ENCODE peak calls at places on chromosome 10, in four cellular contexts. A is OCI-LY7, T is left ventricle myocardium inferior, Z is kidney. F is an unnamed sample. For H3K4me1, the result is how much of the 10 kb centered on the place peaks cover.

GRCh38 chr10:114173680-114174461 is at the start of gene CCDC186:
- DNase-seq in Z (peak), T (peak), A (peak), F (peak)

GRCh38 chr10:42985436-42986316 is 91.2 kb upstream of the RET start:
- DNase-seq in Z (no peak), T (no peak), A (no peak), F (peak)

GRCh38 chr10:126216221-126216701 is 172.0 kb downstream of the ADAM12 start:
- DNase-seq in A (no peak), T (no peak), Z (no peak), F (no peak)

GRCh38 chr10:25064401-25064800 is 48.0 kb downstream of the THNSL1 start:
- DNase-seq in A (no peak), Z (no peak), T (no peak), F (no peak)

GRCh38 chr10:74056081-74056818 is 58.3 kb downstream of the VCL start:
- DNase-seq in T (no peak), A (no peak), Z (no peak), F (no peak)

GRCh38 chr10:3365630-3366029 is 193.0 kb upstream of the PITRM1 start:
- DNase-seq in Z (no peak), T (no peak), A (no peak), F (no peak)

GRCh38 chr10:46310143-46310514 is 23.3 kb downstream of the ANTXRL start:
- DNase-seq in A (no peak), Z (no peak), T (no peak), F (no peak)

GRCh38 chr10:843703-844102 is 87.8 kb downstream of the LARP4B start:
- DNase-seq in T (no peak), A (no peak), Z (no peak), F (no peak)

GRCh38 chr10:131312261-131312801 is 810 bp upstream of the TCERG1L start:
- DNase-seq in T (no peak), Z (peak), A (no peak), F (no peak)

GRCh38 chr10:92891885-92892705 is 43.8 kb downstream of the EXOC6 start:
- DNase-seq in A (no peak), Z (peak), T (no peak), F (peak)

GRCh38 chr10:21764790-21765189 is 230.8 kb downstream of the MLLT10 start:
- DNase-seq in T (no peak), Z (no peak), A (no peak), F (no peak)

GRCh38 chr10:5666324-5667220 is at the start of gene ASB13:
- DNase-seq in A (peak), T (peak), Z (peak), F (peak)

GRCh38 chr10:71888623-71889387 is 37.8 kb upstream of the PSAP start:
- DNase-seq in A (peak), T (peak), Z (peak), F (peak)

GRCh38 chr10:24451325-24451820 is 242.4 kb downstream of the KIAA1217 start:
- DNase-seq in A (no peak), T (no peak), Z (no peak), F (no peak)

GRCh38 chr10:77872151-77872946 is 54.2 kb downstream of the DLG5 start:
- DNase-seq in A (no peak), T (no peak), Z (no peak), F (no peak)

GRCh38 chr10:24825551-24825950 is 101.9 kb upstream of the ARHGAP21 start:
- DNase-seq in T (no peak), Z (no peak), A (no peak), F (no peak)

GRCh38 chr10:132447446-132448247 is 50.6 kb downstream of the PWWP2B start:
- DNase-seq in A (peak), Z (peak), T (no peak), F (no peak)

GRCh38 chr10:132446195-132446581 is 49.2 kb downstream of the PWWP2B start:
- DNase-seq in Z (peak), T (no peak), A (no peak), F (no peak)

GRCh38 chr10:132445516-132446194 is 48.7 kb downstream of the PWWP2B start:
- DNase-seq in T (no peak), Z (peak), A (no peak), F (no peak)

GRCh38 chr10:132448248-132448731 is 51.3 kb downstream of the PWWP2B start:
- DNase-seq in A (peak), Z (peak), T (peak), F (peak)

GRCh38 chr10:132446661-132447445 is 49.9 kb downstream of the PWWP2B start:
- DNase-seq in Z (peak), T (no peak), A (peak), F (no peak)
- TF ChIP-seq CTCF in Z (peak), T (peak), A (peak), F (peak)

GRCh38 chr10:102762401-102763015 is 18.8 kb downstream of the WBP1L start:
- DNase-seq in T (no peak), Z (no peak), A (no peak), F (no peak)
- H3K4me1 ChIP-seq in T (half or more), Z (under half), A (under half), F (under half)

GRCh38 chr10:44968101-44968886 is 8.7 kb downstream of the RASSF4 start:
- DNase-seq in Z (no peak), A (peak), T (no peak), F (no peak)

GRCh38 chr10:44966129-44966815 is 6.7 kb downstream of the RASSF4 start:
- DNase-seq in A (no peak), T (no peak), Z (no peak), F (no peak)

GRCh38 chr10:44965651-44966097 is 6.1 kb downstream of the RASSF4 start:
- DNase-seq in A (no peak), Z (no peak), T (no peak), F (peak)

GRCh38 chr10:44967596-44967995 is 8.0 kb downstream of the RASSF4 start:
- DNase-seq in T (no peak), Z (no peak), A (no peak), F (peak)

DNA sequence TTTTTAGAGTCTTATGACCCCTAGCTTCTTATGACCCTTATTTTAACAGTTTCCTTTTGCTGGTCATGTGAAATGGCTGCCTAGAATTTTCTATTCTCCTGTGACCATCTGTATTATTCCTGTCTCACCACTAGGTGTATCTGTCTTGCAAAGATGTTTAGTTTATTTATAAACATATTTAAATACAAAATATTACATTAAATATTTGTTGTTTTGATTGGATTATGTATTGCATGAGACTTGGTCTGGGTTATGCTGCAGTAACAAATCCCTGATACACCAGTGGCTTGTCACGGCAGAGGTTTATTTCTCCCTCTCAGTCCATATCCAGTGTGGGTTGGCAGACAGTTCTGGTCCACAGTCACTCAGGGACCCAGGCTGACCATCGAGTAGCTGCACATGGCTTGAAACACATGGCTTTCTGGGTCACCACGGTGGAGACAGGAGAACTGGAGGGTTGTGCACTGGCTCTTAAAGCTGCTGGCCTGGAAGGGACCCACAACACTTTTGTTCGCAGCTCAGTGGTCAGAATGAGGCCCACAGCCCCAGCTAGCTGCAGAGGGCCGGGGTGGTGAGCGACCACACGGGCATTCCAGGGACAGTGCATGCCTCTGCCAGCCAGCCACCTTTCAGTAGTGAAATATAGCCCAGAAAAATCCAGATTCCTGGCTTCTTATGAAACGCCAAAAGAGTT is 7.4 kb downstream of the RASSF4 start:
- DNase-seq in A (peak), Z (no peak), T (no peak), F (no peak)
- TF ChIP-seq CTCF in A (peak), Z (no peak), T (peak), F (peak)

GRCh38 chr10:124603376-124604213 is 140.6 kb downstream of the FAM53B start:
- DNase-seq in T (no peak), A (no peak), Z (peak), F (peak)

GRCh38 chr10:124604214-124605000 is 139.8 kb downstream of the FAM53B start:
- DNase-seq in A (peak), Z (peak), T (peak), F (peak)

GRCh38 chr10:124602121-124602561 is 140.5 kb downstream of the LHPP start:
- DNase-seq in T (no peak), A (no peak), Z (peak), F (peak)

GRCh38 chr10:124601431-124602120 is 140.0 kb downstream of the LHPP start:
- DNase-seq in A (peak), Z (peak), T (no peak), F (peak)

DNA sequence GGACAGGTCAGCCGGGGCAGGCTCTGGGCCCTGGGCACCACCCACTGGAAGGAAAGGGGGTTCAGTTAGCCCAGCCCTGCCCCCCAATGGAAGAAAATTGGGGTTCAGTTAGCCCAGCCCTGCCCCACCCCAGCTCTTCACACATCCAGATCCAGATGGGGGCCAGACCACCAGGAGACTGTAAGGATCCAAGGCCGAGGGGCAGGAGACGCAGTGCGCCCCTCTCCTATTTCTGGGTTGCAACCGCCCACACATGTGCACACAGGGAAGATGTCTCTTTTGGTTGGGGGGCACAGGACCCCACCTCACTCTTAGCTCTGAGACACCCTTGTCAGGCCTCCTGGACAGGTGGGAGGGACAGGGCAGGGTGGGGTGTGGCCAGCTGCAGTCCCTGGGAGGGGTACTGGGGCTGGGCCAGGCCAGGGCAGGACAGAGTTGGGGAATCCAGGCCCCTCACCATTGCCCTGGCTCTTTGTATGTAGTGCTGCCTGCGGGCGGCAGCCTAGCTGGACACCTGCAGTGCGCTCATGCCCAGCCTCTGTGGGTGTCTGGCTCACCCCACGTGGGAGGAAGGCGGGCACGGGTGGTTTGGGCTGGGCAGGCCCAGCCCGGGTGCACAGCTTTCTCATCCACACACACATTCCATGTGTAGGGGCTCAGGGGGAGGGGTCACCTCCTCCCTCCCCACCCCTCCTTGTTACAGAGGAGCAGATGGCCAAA is 141.2 kb downstream of the LHPP start:
- DNase-seq in A (no peak), T (no peak), Z (peak), F (peak)
- H3K4me1 ChIP-seq in A (half or more), T (under half), Z (under half), F (under half)

GRCh38 chr10:27742926-27743735 is 2.5 kb downstream of the MKX start:
- DNase-seq in T (peak), Z (peak), A (no peak), F (peak)

GRCh38 chr10:27743736-27744477 is 1.7 kb downstream of the MKX start:
- DNase-seq in Z (no peak), A (no peak), T (no peak), F (no peak)

GRCh38 chr10:27744478-27745379 is 890 bp downstream of the MKX start:
- DNase-seq in Z (peak), A (no peak), T (peak), F (peak)

GRCh38 chr10:27741173-27742091 is 4.2 kb downstream of the MKX start:
- DNase-seq in A (no peak), T (peak), Z (peak), F (peak)

DNA sequence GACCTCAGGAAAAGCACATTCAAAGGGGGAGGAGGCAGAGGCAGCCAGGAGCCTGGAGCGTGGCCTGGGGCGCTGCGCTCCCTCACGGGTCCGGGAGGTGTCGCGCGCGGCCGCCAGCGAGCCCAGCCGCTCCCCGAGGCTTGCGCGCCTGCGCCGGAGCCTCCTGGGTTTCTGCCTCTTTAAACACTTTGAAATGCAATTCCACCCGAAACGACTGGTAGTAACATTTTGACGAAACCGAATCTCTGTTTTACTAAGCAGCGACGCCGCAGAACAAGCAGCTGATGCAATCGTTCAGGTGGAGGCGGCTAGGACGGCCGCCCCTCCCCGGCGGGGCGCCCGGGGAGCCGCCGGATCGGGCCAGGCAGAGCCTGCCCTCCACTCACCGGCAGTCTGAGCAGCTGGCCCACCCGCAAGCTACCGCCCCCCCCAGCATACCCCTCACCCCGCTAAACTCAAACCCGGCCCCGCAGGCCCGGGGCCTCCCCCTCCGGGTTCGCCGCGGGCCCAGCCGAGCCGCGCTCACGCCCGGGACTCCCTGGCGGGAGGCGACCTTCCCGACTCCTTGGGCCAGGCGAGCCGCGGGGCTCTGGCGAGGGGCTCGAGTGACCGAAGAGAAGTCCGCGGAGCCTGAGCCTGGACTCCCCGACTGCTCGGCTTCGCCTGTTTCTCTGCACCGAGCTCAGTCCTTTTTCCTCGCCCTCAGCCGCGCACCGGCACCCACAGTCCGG is 3.3 kb downstream of the MKX start:
- DNase-seq in A (peak), Z (peak), T (peak), F (peak)
- TF ChIP-seq CTCF in A (peak), Z (peak), T (peak), F (peak)

GRCh38 chr10:103841519-103841918 is 13.9 kb downstream of the SH3PXD2A start:
- DNase-seq in Z (no peak), T (no peak), A (no peak), F (no peak)

GRCh38 chr10:103842605-103843004 is 12.8 kb downstream of the SH3PXD2A start:
- DNase-seq in A (no peak), Z (no peak), T (no peak), F (no peak)

GRCh38 chr10:103840747-103841085 is 14.7 kb downstream of the SH3PXD2A start:
- DNase-seq in A (no peak), T (no peak), Z (no peak), F (no peak)

GRCh38 chr10:103843854-103844567 is 11.4 kb downstream of the SH3PXD2A start:
- DNase-seq in T (no peak), Z (no peak), A (no peak), F (peak)

DNA sequence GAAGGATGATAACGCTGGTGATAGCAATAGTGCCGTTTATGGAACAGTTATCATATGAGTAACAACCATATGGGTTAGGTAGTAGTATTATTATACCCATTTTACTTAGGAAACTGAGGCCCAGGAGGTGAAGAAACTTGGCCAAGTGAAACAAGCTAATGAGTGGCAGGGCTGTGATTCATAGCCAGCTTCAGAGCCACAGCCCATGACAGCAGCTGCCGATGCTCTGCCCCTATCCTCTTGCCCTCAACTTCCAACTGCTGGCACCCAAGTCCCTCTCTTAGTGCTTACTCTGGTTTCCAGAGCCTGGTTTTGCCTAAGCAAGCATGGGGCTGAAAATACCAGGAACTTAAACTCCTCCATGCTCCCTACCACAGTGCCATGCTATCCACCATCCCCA is 12.3 kb downstream of the SH3PXD2A start:
- DNase-seq in A (no peak), Z (no peak), T (no peak), F (no peak)
- H3K4me1 ChIP-seq in A (under half), Z (under half), T (half or more), F (half or more)

DNA sequence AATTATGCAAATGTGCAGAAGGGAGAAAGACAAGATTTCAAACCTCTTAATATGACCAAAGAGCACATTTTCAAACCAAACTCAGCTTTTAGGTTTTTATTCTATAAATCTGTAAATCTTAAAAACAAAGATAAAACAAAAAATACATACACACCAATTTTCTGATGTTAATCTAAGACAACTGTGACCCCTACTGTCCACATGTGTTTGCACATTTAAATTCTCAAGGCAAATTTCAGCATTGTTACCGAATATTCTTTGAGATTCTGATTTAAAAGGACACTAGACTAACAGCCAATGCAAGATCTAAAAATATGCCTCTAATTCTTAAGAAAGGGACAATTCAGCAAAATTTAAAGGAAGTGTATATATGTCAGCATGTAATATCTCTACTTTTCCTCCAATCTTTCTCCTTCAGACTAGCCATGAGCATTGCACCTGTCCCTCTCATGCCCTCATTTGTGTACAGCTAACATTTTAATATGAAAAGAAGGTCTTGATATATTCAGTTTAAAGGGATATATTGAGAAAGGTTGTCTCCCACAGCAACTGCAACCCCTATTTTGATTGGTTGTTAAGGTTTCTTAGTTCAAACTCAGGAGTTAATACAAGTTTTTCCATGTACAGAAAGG is 417.9 kb downstream of the IPMK start:
- DNase-seq in T (no peak), A (no peak), Z (no peak), F (no peak)
- TF ChIP-seq CTCF in T (peak), A (peak), Z (peak), F (no peak)

GRCh38 chr10:124530215-124530665 is 68.6 kb downstream of the LHPP start:
- DNase-seq in Z (peak), A (peak), T (peak), F (peak)
- H3K4me1 ChIP-seq in Z (under half), A (half or more), T (under half), F (under half)

GRCh38 chr10:13559124-13559700 is 27.6 kb upstream of the PRPF18 start:
- DNase-seq in Z (no peak), A (no peak), T (no peak), F (no peak)
- TF ChIP-seq CTCF in Z (no peak), A (no peak), T (no peak), F (no peak)

F was measured in psoas muscle.